ENCODE peak calls at places on chromosomes 5 and 9, in four cellular contexts. Z, J, G and W are unnamed samples.

GRCh38 chr9:133252301-133252776 is 22.7 kb downstream of the ABO start:
- DNase-seq in Z (no peak), J (no peak), G (no peak), W (no peak)

GRCh38 chr5:54663876-54664275 is 146.3 kb downstream of the SNX18 start:
- DNase-seq in G (no peak), Z (no peak), J (no peak), W (no peak)

GRCh38 chr5:61342066-61342465 is 10.0 kb downstream of the ZSWIM6 start:
- DNase-seq in J (no peak), Z (no peak), G (no peak), W (no peak)

GRCh38 chr5:43642428-43642827 is 39.4 kb downstream of the NNT start:
- DNase-seq in Z (no peak), J (no peak), G (no peak), W (no peak)

GRCh38 chr9:84404095-84404686 is 63.6 kb upstream of the SLC28A3 start:
- DNase-seq in Z (peak), G (peak), J (no peak), W (peak)

GRCh38 chr9:106869458-106869857 is 6.5 kb downstream of the ZNF462 start:
- DNase-seq in G (no peak), Z (no peak), J (no peak), W (no peak)

GRCh38 chr5:139755892-139756671 is 39.5 kb upstream of the PSD2 start:
- DNase-seq in G (no peak), Z (no peak), J (no peak), W (peak)

GRCh38 chr9:115941561-115942315 is 211.9 kb upstream of the PAPPA start:
- DNase-seq in G (no peak), J (no peak), Z (no peak), W (no peak)

GRCh38 chr9:111621895-111622480 is 9.1 kb upstream of the DNAJC25 start:
- DNase-seq in Z (no peak), G (peak), J (no peak), W (no peak)

GRCh38 chr9:123338710-123339665 is 17.0 kb upstream of the CRB2 start:
- DNase-seq in J (no peak), G (peak), Z (no peak), W (no peak)

GRCh38 chr5:129904102-129904666 is at the start of gene CHSY3:
- DNase-seq in Z (peak), J (peak), G (no peak), W (peak)

DNA sequence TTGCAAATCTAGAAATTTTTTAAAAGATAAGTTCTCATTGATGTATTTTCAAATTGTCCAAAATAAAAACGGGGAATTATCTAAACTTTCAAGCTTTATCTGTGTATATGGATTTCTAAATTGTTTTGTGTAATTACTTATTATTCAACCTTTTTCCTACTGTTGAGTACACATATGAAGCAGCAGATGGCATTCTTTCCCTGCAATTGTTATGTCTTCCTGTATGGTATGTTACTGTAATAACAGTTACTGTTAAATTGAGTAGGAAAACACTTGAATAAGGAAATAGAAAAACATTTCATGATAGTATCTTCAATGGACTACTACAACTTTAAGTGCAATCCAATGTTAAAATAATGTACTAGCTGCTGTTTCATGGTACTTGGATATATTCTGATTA is 124.8 kb downstream of the RANBP17 start:
- DNase-seq in G (no peak), J (no peak), Z (no peak), W (no peak)
- TF ChIP-seq CTCF in G (peak), J (no peak), Z (no peak), W (no peak)

DNA sequence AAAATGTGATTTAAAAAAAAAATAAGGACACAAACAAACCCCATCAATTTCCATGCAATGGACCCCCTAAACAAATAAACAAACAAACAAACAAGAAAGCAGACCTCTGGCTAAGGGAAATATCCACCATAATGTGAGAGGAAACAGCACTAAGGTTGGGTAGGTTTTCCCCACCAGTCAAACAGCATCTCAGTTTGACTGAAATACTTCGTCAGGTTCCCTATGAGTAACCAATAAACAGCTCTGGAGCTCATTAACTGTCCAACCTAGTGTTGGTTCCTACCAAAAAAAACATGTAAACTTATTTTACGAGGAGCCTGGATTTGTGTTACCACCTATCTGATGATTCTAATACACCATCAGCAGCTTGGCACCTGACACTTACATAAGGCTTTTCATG is 198.5 kb upstream of the TARS1 start:
- DNase-seq in G (no peak), J (no peak), Z (no peak), W (no peak)
- TF ChIP-seq CTCF in G (no peak), J (no peak), Z (no peak), W (no peak)

DNA sequence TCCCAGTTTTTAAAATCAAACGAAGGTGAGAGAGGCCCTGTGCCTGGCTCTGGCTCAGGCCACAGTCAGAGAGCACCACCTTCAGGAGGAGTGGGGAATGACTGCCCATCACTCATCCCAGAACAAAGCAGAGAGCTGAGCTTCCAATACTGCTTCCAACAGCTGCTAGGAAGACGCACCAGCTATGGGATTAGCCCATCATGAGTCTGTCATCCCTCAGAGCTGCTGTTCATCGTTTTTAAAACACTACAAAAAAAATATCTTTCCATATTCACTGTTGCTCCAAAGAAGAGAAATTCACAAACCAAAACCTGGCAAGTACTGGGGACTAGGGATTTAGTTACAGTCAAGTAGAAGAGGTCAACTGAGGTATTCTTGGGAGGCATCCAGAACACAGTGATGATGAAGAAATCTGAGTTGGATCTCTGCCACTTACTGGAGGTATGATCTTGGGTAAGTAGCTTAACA is 102.4 kb downstream of the CDK5RAP2 start:
- DNase-seq in J (peak), G (peak), Z (no peak), W (peak)
- TF ChIP-seq CTCF in J (peak), G (peak), Z (peak), W (peak)

GRCh38 chr9:93684806-93685553 is 108.6 kb downstream of the PHF2 start:
- DNase-seq in G (no peak), Z (no peak), J (peak), W (no peak)

GRCh38 chr9:93686127-93686879 is 109.9 kb downstream of the PHF2 start:
- DNase-seq in Z (peak), J (no peak), G (no peak), W (no peak)

GRCh38 chr9:93683331-93684134 is 107.1 kb downstream of the PHF2 start:
- DNase-seq in J (peak), G (no peak), Z (no peak), W (no peak)

GRCh38 chr9:93682155-93682968 is 106.0 kb downstream of the PHF2 start:
- DNase-seq in G (peak), J (peak), Z (peak), W (peak)

GRCh38 chr9:93684161-93684765 is 107.9 kb downstream of the PHF2 start:
- DNase-seq in J (peak), Z (no peak), G (no peak), W (no peak)
- TF ChIP-seq CTCF in J (no peak), Z (no peak), G (no peak), W (no peak)

GRCh38 chr9:38334234-38334633 is 58.3 kb upstream of the ALDH1B1 start:
- DNase-seq in G (peak), Z (no peak), J (no peak), W (no peak)
- TF ChIP-seq CTCF in G (peak), Z (no peak), J (peak), W (peak)

DNA sequence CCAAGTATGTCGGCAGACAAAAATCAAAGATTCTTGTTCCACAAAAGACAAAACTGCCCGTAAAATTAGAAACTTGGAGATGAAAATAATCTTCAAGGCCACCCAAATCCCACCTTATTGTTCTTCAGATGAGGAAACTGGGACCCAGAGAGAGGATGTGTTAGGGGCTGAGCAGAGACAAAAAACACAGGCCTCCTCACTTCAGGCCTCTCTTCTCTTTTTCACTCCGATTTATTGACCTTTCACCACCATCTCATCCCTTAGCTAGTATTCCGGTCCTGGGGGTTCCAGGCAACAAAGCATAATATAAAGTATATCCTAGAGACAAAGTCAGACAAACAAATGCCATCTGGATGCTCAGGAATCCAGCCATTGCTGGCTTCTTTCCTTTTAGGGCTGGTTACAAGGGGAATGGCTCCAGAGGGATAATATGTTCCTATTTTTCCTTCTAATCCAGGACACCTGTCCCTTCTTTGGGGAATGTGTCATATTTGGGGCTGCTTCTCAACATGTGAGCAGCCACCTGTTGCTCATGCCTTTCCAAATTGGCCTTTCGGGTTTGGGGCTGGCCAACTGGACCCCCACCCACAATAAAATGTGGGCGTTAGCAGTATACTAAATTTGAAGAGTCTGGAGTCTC is 42.2 kb upstream of the AFAP1L1 start:
- DNase-seq in G (no peak), J (no peak), Z (no peak), W (no peak)
- TF ChIP-seq CTCF in G (no peak), J (no peak), Z (no peak), W (no peak)

GRCh38 chr5:150488519-150489357 is 19.2 kb upstream of the NDST1 start:
- DNase-seq in Z (peak), J (no peak), G (peak), W (no peak)

GRCh38 chr5:150487199-150488061 is 20.5 kb upstream of the NDST1 start:
- DNase-seq in Z (no peak), G (peak), J (no peak), W (no peak)

GRCh38 chr5:150484964-150485769 is 22.8 kb upstream of the NDST1 start:
- DNase-seq in G (no peak), J (peak), Z (no peak), W (no peak)

GRCh38 chr5:150485770-150486401 is 22.0 kb upstream of the NDST1 start:
- DNase-seq in Z (no peak), J (peak), G (peak), W (peak)

DNA sequence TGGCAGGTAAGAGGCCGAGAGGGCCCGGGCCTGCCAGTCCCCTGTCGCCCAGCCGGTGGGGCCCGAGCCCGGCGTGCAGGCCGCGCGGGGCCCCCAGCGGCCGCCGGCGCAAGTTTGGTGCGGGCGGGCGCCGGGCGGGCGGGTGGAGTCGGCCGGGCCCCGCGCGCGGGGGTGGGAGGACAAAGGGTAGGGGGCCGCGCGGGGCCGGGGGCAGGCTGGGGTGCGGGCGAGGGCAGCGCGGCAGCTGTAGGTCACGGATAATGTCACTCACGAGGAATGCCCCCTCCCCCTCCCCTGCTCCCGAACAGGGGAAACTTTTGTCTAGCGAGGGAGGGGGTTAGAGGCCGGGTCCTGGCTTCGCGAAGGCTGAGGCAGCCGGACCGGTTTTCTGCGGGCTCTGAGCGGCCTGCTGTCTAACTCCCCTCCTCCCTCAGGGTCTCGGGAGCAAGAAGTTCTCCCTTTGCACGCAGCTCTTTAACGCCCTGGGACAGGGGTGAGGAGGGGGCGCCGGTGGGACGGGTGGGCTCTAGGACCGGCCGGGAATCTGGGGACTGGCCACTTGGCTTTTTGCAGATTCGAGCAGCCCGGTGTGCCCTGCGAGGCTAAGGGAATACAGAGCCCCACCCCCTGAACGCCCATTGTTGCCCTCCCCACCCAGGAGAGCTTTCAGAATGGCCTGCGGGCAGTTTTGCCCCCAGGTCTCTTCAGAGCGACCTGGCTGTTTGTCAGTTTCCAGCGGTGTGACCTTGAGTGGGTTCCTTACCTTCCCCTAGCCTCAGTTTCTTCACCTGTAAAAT is 21.3 kb upstream of the NDST1 start:
- DNase-seq in Z (no peak), J (peak), G (peak), W (peak)
- TF ChIP-seq CTCF in Z (no peak), J (no peak), G (no peak), W (no peak)